ENCODE peak calls at places on chromosomes 2 and 18, in eight cellular contexts. I is nucleus accumbens; P is CD4-positive, CD25-positive, alpha-beta regulatory T cell; C is activated CD4-positive, alpha-beta T cell treated with anti-CD3 and anti-CD28 coated beads, Interleukin-2, amount 50 U/mL, for 48 hours; Z is coronary artery; W is SHP77 treated with DMSO at 0.1 percent for 48 hours; A is HT1080; U is SW 1271. G is an unnamed sample.

GRCh38 chr2:107588960-107589542 is 237.6 kb upstream of the RGPD4 start:
- DNase-seq in I (no peak), P (no peak), C (no peak), Z (no peak), W (peak), A (peak), U (no peak), G (no peak)

GRCh38 chr18:2442006-2442405 is 129.3 kb downstream of the METTL4 start:
- DNase-seq in I (no peak), P (no peak), C (no peak), Z (no peak), W (no peak), A (no peak), U (no peak), G (no peak)

GRCh38 chr2:67500541-67500940 is 103.4 kb downstream of the ETAA1 start:
- DNase-seq in I (no peak), P (no peak), C (no peak), Z (no peak), W (no peak), A (no peak), U (no peak), G (no peak)

GRCh38 chr18:49100226-49100968 is 149.6 kb upstream of the SMAD7 start:
- DNase-seq in I (no peak), P (no peak), C (no peak), Z (no peak), W (no peak), A (no peak), U (no peak), G (no peak)

GRCh38 chr2:16025211-16025875 is 85.0 kb downstream of the MYCN start:
- DNase-seq in I (no peak), P (no peak), C (no peak), Z (no peak), W (no peak), A (no peak), U (no peak), G (no peak)

GRCh38 chr2:190466819-190467444 is 58.8 kb downstream of the MFSD6 start:
- DNase-seq in I (no peak), P (no peak), C (no peak), Z (no peak), W (peak), A (peak), U (no peak), G (no peak)

GRCh38 chr2:241123816-241124536 is 21.9 kb upstream of the MTERF4 start:
- DNase-seq in I (no peak), P (peak), C (peak), Z (no peak), W (no peak), A (peak), U (no peak), G (no peak)

GRCh38 chr2:200613692-200614091 is 27.9 kb downstream of the AOX1 start:
- DNase-seq in I (no peak), P (no peak), C (no peak), Z (no peak), W (no peak), A (no peak), U (no peak), G (no peak)

GRCh38 chr18:22814329-22814703 is 118.8 kb upstream of the RBBP8 start:
- DNase-seq in I (no peak), P (no peak), C (no peak), Z (no peak), W (no peak), A (no peak), U (no peak), G (no peak)

GRCh38 chr2:203484266-203485112 is 50.6 kb downstream of the RAPH1 start:
- DNase-seq in I (no peak), P (peak), C (peak), Z (no peak), W (no peak), A (peak), U (no peak), G (peak)

GRCh38 chr2:205386109-205386508 is 296.2 kb upstream of the NRP2 start:
- DNase-seq in I (no peak), P (no peak), C (no peak), Z (no peak), W (no peak), A (peak), U (no peak), G (no peak)

GRCh38 chr18:68735498-68736343 is 20.8 kb upstream of the TMX3 start:
- DNase-seq in I (no peak), P (no peak), C (no peak), Z (no peak), W (no peak), A (peak), U (no peak), G (no peak)

GRCh38 chr2:241841181-241842066 is 17.3 kb downstream of the PDCD1 start:
- DNase-seq in I (no peak), P (no peak), C (no peak), Z (peak), W (no peak), A (no peak), U (no peak), G (no peak)

GRCh38 chr2:42786561-42787345 is 5.6 kb downstream of the HAAO start:
- DNase-seq in I (no peak), P (no peak), C (no peak), Z (no peak), W (no peak), A (no peak), U (no peak), G (no peak)

GRCh38 chr2:124908411-124908810 is 883.3 kb downstream of the CNTNAP5 start:
- DNase-seq in I (no peak), P (no peak), C (no peak), Z (no peak), W (no peak), A (peak), U (no peak), G (no peak)